ENCODE peak calls at places on chromosomes 1 and 21, in six cellular contexts. T is mammary epithelial cell, X is Karpas-422, F is GM23248, W is esophagus squamous epithelium, N is thoracic aorta. Z is an unnamed sample.

GRCh38 chr1:116203192-116203723 is 92.1 kb downstream of the MAB21L3 start:
- DNase-seq in T (peak), X (no peak), F (peak), W (no peak), N (no peak), Z (no peak)

GRCh38 chr1:87478231-87478630 is 149.6 kb downstream of the LMO4 start:
- DNase-seq in T (peak), X (no peak), F (peak), W (no peak), N (no peak), Z (peak)

GRCh38 chr1:246415028-246415427 is 92.1 kb downstream of the SMYD3 start:
- DNase-seq in T (no peak), X (no peak), F (no peak), W (no peak), N (no peak), Z (no peak)

GRCh38 chr1:181087400-181087901 is 1.0 kb upstream of the IER5 start:
- DNase-seq in T (no peak), X (peak), F (peak), W (no peak), N (no peak), Z (no peak)

GRCh38 chr1:211775208-211775607 is 55.4 kb downstream of the LPGAT1 start:
- DNase-seq in T (no peak), X (no peak), F (no peak), W (no peak), N (no peak), Z (no peak)

GRCh38 chr1:173590557-173590956 is 12.3 kb downstream of the SLC9C2 start:
- DNase-seq in T (peak), X (no peak), F (peak), W (no peak), N (no peak), Z (no peak)

GRCh38 chr1:183987593-183988318 is 49.8 kb downstream of the COLGALT2 start:
- DNase-seq in T (no peak), X (no peak), F (no peak), W (no peak), N (no peak), Z (no peak)

GRCh38 chr21:45622416-45623097 is 21.0 kb upstream of the PCBP3 start:
- DNase-seq in T (no peak), X (no peak), F (no peak), W (no peak), N (no peak), Z (no peak)

GRCh38 chr1:22340873-22341272 is 110.8 kb upstream of the ZBTB40 start:
- DNase-seq in T (no peak), X (no peak), F (peak), W (no peak), N (no peak), Z (no peak)

GRCh38 chr1:219533280-219533679 is 79.6 kb downstream of the ZC3H11B start:
- DNase-seq in T (no peak), X (no peak), F (peak), W (no peak), N (no peak), Z (no peak)

GRCh38 chr1:226625326-226625725 is 76.8 kb downstream of the STUM start:
- DNase-seq in T (no peak), X (no peak), F (no peak), W (no peak), N (no peak), Z (no peak)

GRCh38 chr1:43934279-43934985 is 831 bp downstream of the ARTN start:
- DNase-seq in T (peak), X (peak), F (peak), W (no peak), N (no peak), Z (no peak)

GRCh38 chr1:169989246-169989645 is 85.2 kb downstream of the KIFAP3 start:
- DNase-seq in T (no peak), X (no peak), F (no peak), W (no peak), N (no peak), Z (no peak)

GRCh38 chr21:17051054-17051453 is 461.8 kb upstream of the CXADR start:
- DNase-seq in T (peak), X (no peak), F (peak), W (no peak), N (no peak), Z (no peak)

GRCh38 chr1:178353524-178353923 is 143.2 kb downstream of the CLEC20A start:
- DNase-seq in T (no peak), X (no peak), F (no peak), W (no peak), N (no peak), Z (no peak)

GRCh38 chr1:174366946-174367345 is 80.8 kb upstream of the GPR52 start:
- DNase-seq in T (no peak), X (no peak), F (no peak), W (no peak), N (no peak), Z (no peak)

GRCh38 chr1:3062616-3063378 is 6.2 kb upstream of the PRDM16 start:
- DNase-seq in T (no peak), X (no peak), F (no peak), W (no peak), N (no peak), Z (no peak)

GRCh38 chr1:3064296-3064850 is 4.6 kb upstream of the PRDM16 start:
- DNase-seq in T (no peak), X (no peak), F (no peak), W (no peak), N (no peak), Z (no peak)

GRCh38 chr1:3064901-3065300 is 4.1 kb upstream of the PRDM16 start:
- DNase-seq in T (no peak), X (no peak), F (no peak), W (no peak), N (no peak), Z (no peak)

GRCh38 chr1:3061981-3062615 is 6.9 kb upstream of the PRDM16 start:
- DNase-seq in T (no peak), X (no peak), F (peak), W (no peak), N (no peak), Z (no peak)

GRCh38 chr1:3063379-3064295 is 5.4 kb upstream of the PRDM16 start:
- DNase-seq in T (no peak), X (no peak), F (no peak), W (no peak), N (no peak), Z (no peak)
- H3K4me3 ChIP-seq in T (no peak), X (no peak), F (no peak), W (peak), N (peak), Z (no peak)

DNA sequence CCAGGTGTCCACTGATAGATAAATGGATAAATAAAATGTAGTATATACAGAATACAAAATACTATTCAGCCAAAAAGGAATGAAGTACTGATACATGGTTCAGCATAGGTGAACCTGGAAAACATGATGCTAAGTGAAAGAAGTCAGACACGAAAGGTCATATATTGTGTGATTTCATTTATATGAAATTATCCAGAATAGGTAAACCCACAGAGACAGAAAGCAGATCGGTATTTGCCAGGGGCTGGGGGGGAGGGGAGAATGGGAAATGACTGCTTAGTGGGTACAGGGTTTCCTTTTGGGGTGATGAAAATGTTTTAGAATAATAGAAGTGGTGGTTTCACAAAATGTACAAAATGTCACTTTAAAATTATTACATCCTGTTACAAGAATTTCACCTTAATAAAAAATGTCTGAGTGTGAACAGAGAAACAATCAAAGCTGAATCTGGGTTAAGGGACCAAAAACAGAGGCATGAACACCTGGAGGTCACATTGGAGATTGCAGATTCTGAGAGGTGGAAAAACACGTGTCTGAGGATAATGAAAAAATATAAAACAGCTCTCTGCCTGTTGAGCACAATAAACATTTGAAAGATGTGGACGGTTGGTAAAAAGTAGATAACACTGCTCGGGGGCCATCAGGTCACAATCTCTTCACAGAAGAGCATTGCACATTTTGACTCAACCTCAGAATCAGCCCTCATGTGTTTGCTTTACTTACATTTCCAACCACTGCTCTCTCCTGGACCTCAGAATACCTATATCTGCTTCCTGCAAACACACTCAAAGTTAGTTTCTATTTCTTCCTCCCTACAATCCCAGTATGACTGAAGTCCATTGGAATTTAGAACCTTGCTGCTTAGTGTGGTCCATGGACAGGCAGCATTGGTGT is 3.3 kb downstream of the SLAMF6 start:
- DNase-seq in T (peak), X (peak), F (no peak), W (no peak), N (no peak), Z (no peak)
- H3K4me3 ChIP-seq in T (no peak), X (peak), F (no peak), W (no peak), N (no peak), Z (no peak)

DNA sequence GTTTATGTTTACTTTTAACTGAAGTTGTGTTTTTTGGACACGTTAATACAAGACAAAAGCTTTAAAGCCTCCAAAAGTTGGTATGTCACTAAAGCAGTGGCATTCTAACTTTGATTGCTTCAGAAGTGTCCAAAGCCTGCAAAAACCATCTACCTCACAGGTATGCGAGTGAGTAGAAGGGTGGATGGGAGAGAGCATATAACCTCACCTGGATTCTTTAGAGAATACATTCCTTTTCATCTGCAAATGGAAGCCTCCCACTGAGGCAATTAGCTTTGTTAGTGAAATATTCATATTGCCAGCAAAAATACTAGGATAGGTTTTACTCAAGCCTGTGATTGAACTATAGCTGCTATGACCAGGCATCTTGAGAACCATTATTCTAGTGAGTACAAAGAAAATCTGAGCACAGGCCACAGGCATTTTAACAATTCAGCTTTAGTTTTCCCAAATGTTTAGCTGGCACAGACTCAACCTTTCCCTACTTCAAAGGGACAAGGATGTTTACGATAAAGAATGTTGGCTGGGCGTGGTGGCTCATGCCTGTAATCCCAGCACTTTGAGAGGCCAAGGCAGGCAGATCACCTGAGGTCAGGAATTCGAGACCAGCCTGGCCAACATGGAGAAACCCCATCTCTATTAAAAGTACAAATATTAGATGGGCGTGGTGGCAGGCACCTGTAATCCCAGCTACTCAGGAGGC is 39.7 kb downstream of the MAP3K21 start:
- DNase-seq in T (no peak), X (no peak), F (no peak), W (no peak), N (no peak), Z (peak)
- H3K4me3 ChIP-seq in T (no peak), X (no peak), F (no peak), W (no peak), N (no peak), Z (no peak)

GRCh38 chr1:8411803-8412182 is 93.9 kb downstream of the SLC45A1 start:
- DNase-seq in T (no peak), X (no peak), F (no peak), W (no peak), N (no peak), Z (no peak)
- H3K4me3 ChIP-seq in T (no peak), X (no peak), F (peak), W (no peak), N (peak), Z (no peak)

GRCh38 chr1:983736-984475 is 2.0 kb upstream of the PERM1 start:
- DNase-seq in T (no peak), X (peak), F (peak), W (no peak), N (no peak), Z (no peak)
- H3K4me3 ChIP-seq in T (no peak), X (no peak), F (peak), W (no peak), N (peak), Z (no peak)

Z was measured in HFF-Myc.